ENCODE peak calls at places on chromosomes 1 and 21, in seven cellular contexts. C is adrenal gland, O is breast epithelium, X is uterus, W is tibial nerve, M is Peyer's patch, A is K562. Z is an unnamed sample.

GRCh38 chr21:15250384-15250783 is 185.6 kb upstream of the NRIP1 start:
- DNase-seq in C (no peak), O (no peak), X (no peak), W (no peak), M (no peak), A (no peak), Z (no peak)

GRCh38 chr1:18970762-18971161 is 14.3 kb upstream of the IFFO2 start:
- DNase-seq in C (no peak), O (no peak), X (no peak), W (no peak), M (no peak), A (no peak), Z (no peak)

GRCh38 chr1:94694234-94694915 is 125.8 kb upstream of the SLC44A3 start:
- DNase-seq in C (no peak), O (no peak), X (no peak), W (no peak), M (no peak), A (no peak), Z (no peak)

GRCh38 chr1:106879538-106879937 is 176.9 kb upstream of the PRMT6 start:
- DNase-seq in C (peak), O (peak), X (no peak), W (no peak), M (no peak), A (no peak), Z (no peak)

GRCh38 chr1:76942549-76942948 is 75.3 kb downstream of the ST6GALNAC5 start:
- DNase-seq in C (no peak), O (no peak), X (no peak), W (no peak), M (no peak), A (no peak), Z (no peak)

GRCh38 chr1:178942285-178943218 is 71.7 kb upstream of the ANGPTL1 start:
- DNase-seq in C (no peak), O (no peak), X (no peak), W (no peak), M (no peak), A (no peak), Z (no peak)

GRCh38 chr21:27693376-27693775 is 726.5 kb upstream of the ADAMTS5 start:
- DNase-seq in C (no peak), O (no peak), X (no peak), W (no peak), M (no peak), A (no peak), Z (no peak)

GRCh38 chr1:209899948-209900347 is 38.1 kb upstream of the SYT14 start:
- DNase-seq in C (peak), O (no peak), X (no peak), W (no peak), M (no peak), A (peak), Z (no peak)

GRCh38 chr21:44602474-44602871 is 2.1 kb downstream of the KRTAP10-7 start:
- DNase-seq in C (no peak), O (no peak), X (no peak), W (no peak), M (no peak), A (no peak), Z (no peak)

GRCh38 chr1:118366296-118366695 is 181.3 kb upstream of the SPAG17 start:
- DNase-seq in C (no peak), O (no peak), X (no peak), W (no peak), M (no peak), A (no peak), Z (no peak)

GRCh38 chr1:204733869-204734596 is 48.5 kb upstream of the LRRN2 start:
- DNase-seq in C (no peak), O (no peak), X (no peak), W (no peak), M (no peak), A (no peak), Z (no peak)

GRCh38 chr1:244896550-244896949 is 32.2 kb upstream of the HNRNPU start:
- DNase-seq in C (peak), O (no peak), X (no peak), W (no peak), M (no peak), A (no peak), Z (no peak)

GRCh38 chr1:219555031-219555667 is 57.8 kb downstream of the ZC3H11B start:
- DNase-seq in C (no peak), O (no peak), X (no peak), W (no peak), M (no peak), A (no peak), Z (no peak)

GRCh38 chr1:154624756-154625643 is 17.0 kb upstream of the ADAR start:
- DNase-seq in C (no peak), O (no peak), X (no peak), W (no peak), M (no peak), A (no peak), Z (no peak)

GRCh38 chr21:44414291-44415072 is 40.8 kb upstream of the LRRC3 start:
- DNase-seq in C (no peak), O (no peak), X (no peak), W (no peak), M (no peak), A (no peak), Z (no peak)

GRCh38 chr1:9659328-9659727 is 7.8 kb downstream of the PIK3CD start:
- DNase-seq in C (no peak), O (peak), X (peak), W (no peak), M (no peak), A (no peak), Z (no peak)

GRCh38 chr1:71610489-71610888 is 529.7 kb upstream of the ZRANB2 start:
- DNase-seq in C (no peak), O (no peak), X (no peak), W (no peak), M (no peak), A (no peak), Z (no peak)

GRCh38 chr1:87766737-87767136 is 438.1 kb downstream of the LMO4 start:
- DNase-seq in C (no peak), O (no peak), X (no peak), W (no peak), M (no peak), A (no peak), Z (no peak)

GRCh38 chr1:177069489-177069888 is 95.0 kb downstream of the ASTN1 start:
- DNase-seq in C (no peak), O (no peak), X (no peak), W (peak), M (no peak), A (no peak), Z (no peak)

GRCh38 chr1:115112496-115113375 is 23.4 kb upstream of the TSPAN2 start:
- DNase-seq in C (peak), O (no peak), X (peak), W (peak), M (peak), A (peak), Z (no peak)

GRCh38 chr1:30969903-30970302 is 61.3 kb upstream of the SDC3 start:
- DNase-seq in C (no peak), O (no peak), X (no peak), W (no peak), M (no peak), A (no peak), Z (no peak)

GRCh38 chr1:206716519-206717236 is 32.0 kb downstream of the MAPKAPK2 start:
- DNase-seq in C (no peak), O (no peak), X (no peak), W (no peak), M (no peak), A (no peak), Z (no peak)

GRCh38 chr1:10724948-10725852 is 71.2 kb downstream of the CASZ1 start:
- DNase-seq in C (no peak), O (peak), X (peak), W (no peak), M (no peak), A (no peak), Z (no peak)

GRCh38 chr1:221714227-221715116 is 27.4 kb downstream of the DUSP10 start:
- DNase-seq in C (no peak), O (no peak), X (no peak), W (no peak), M (no peak), A (no peak), Z (no peak)

GRCh38 chr1:243525085-243525487 is 269.2 kb downstream of the SDCCAG8 start:
- DNase-seq in C (no peak), O (no peak), X (no peak), W (no peak), M (no peak), A (no peak), Z (no peak)

GRCh38 chr1:36323636-36324321 is at the start of gene EVA1B:
- DNase-seq in C (peak), O (peak), X (peak), W (peak), M (peak), A (peak), Z (peak)

GRCh38 chr1:64478594-64479248 is 8.8 kb downstream of the CACHD1 start:
- DNase-seq in C (no peak), O (no peak), X (no peak), W (no peak), M (no peak), A (no peak), Z (no peak)

GRCh38 chr1:64474639-64475038 is 4.7 kb downstream of the CACHD1 start:
- DNase-seq in C (peak), O (peak), X (peak), W (no peak), M (peak), A (no peak), Z (peak)

GRCh38 chr1:64473367-64473766 is 3.4 kb downstream of the CACHD1 start:
- DNase-seq in C (no peak), O (no peak), X (no peak), W (no peak), M (no peak), A (no peak), Z (no peak)

GRCh38 chr1:64474133-64474532 is 4.2 kb downstream of the CACHD1 start:
- DNase-seq in C (no peak), O (no peak), X (no peak), W (no peak), M (no peak), A (no peak), Z (no peak)

GRCh38 chr1:64476251-64476952 is 6.5 kb downstream of the CACHD1 start:
- DNase-seq in C (peak), O (no peak), X (no peak), W (no peak), M (no peak), A (no peak), Z (no peak)
- TF ChIP-seq POLR2A in C (no peak), O (no peak), X (no peak), W (no peak), M (no peak), A (no peak), Z (no peak)

GRCh38 chr1:160651428-160652064 is 4.7 kb upstream of the SLAMF1 start:
- DNase-seq in C (no peak), O (no peak), X (no peak), W (no peak), M (no peak), A (no peak), Z (no peak)

GRCh38 chr1:160656737-160657476 is 10.1 kb upstream of the SLAMF1 start:
- DNase-seq in C (no peak), O (no peak), X (no peak), W (no peak), M (no peak), A (no peak), Z (no peak)

GRCh38 chr1:160657477-160657820 is 10.6 kb upstream of the SLAMF1 start:
- DNase-seq in C (no peak), O (no peak), X (no peak), W (no peak), M (no peak), A (no peak), Z (no peak)

GRCh38 chr1:160653620-160654016 is 6.8 kb upstream of the SLAMF1 start:
- DNase-seq in C (no peak), O (no peak), X (no peak), W (no peak), M (no peak), A (no peak), Z (no peak)

GRCh38 chr1:160652924-160653619 is 6.2 kb upstream of the SLAMF1 start:
- DNase-seq in C (no peak), O (no peak), X (no peak), W (no peak), M (no peak), A (no peak), Z (no peak)
- H3K27ac ChIP-seq in C (no peak), O (no peak), X (no peak), W (no peak), M (no peak), A (no peak), Z (no peak)

DNA sequence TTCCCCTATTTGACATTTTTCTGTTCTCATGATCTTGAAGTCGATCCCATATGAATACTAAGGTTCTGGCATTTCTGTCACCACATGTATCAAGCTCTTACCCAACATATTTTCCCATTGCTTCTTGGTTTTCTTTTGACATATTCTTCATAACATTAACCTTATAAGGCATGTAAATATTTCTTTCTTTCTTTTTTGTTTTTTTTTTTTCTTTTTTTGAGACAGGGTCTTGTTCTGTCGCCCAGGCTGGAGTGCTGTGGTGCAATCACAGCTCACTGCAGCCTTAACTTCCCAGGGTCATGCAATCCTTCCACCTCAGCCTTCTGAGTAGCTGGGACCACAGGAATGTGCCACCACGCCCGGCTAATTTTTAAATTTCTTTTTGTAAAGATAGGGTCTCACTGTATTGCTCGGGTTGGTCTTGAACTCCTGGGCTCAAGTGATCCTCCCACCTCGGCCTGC is 33.1 kb upstream of the ERRFI1 start:
- DNase-seq in C (no peak), O (no peak), X (no peak), W (no peak), M (no peak), A (no peak), Z (no peak)
- H3K4me3 ChIP-seq in C (no peak), O (no peak), X (no peak), W (no peak), M (no peak), A (no peak), Z (no peak)

GRCh38 chr1:227901906-227902640 is 45.7 kb downstream of the WNT9A start:
- DNase-seq in C (no peak), O (no peak), X (no peak), W (no peak), M (no peak), A (peak), Z (no peak)

GRCh38 chr1:227902641-227902990 is 45.1 kb downstream of the WNT9A start:
- DNase-seq in C (no peak), O (no peak), X (no peak), W (no peak), M (no peak), A (no peak), Z (no peak)

GRCh38 chr1:227903614-227904501 is 43.9 kb downstream of the WNT9A start:
- DNase-seq in C (no peak), O (no peak), X (no peak), W (no peak), M (no peak), A (no peak), Z (no peak)

GRCh38 chr1:227904541-227905335 is 43.0 kb downstream of the WNT9A start:
- DNase-seq in C (no peak), O (no peak), X (no peak), W (no peak), M (no peak), A (no peak), Z (no peak)

DNA sequence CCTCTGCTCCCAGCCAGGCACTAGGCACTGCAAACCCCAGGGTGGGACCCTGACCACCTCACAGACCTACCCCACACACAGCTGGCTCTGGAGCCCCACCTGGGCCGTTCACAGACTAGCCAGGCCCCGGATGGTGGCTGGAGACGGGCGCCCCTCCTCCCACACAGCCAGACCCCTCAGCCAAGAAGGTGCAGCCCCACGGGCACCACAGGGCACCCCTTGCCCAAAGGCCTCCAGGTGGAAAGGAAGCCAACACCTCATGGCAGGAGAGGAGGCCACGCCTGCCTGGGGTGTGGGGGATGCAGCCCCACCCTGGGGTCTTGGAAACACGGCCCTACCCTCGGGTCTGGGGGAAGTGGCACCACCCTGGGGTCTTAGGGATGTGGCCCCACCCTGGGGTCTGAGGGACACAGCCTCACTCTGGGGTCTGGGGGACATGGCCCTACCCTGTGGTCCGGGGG is 44.6 kb downstream of the WNT9A start:
- DNase-seq in C (no peak), O (no peak), X (no peak), W (no peak), M (no peak), A (no peak), Z (no peak)
- TF ChIP-seq POLR2A in C (no peak), O (no peak), X (no peak), W (no peak), M (no peak), A (no peak), Z (no peak)

DNA sequence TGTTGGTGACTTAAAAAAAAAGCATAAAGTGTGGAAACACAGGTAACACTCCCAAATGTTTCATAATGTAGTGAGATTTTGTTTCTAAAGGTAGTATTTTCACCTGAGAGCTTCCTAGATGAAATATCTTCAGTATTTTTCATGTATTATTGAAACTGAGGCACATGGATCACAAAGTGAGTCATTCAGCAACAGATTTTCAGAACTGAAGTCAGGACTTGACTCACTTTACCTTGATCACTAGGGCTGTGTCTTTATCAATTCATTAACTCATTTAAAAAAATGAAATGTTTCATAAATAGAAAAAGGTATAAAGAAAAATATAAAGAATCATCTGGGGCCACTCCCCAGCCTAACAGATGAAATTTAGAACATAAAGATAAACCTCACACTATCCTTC is 66.5 kb upstream of the RCC1 start:
- DNase-seq in C (no peak), O (no peak), X (no peak), W (no peak), M (no peak), A (no peak), Z (no peak)
- H3K27ac ChIP-seq in C (no peak), O (peak), X (no peak), W (peak), M (no peak), A (no peak), Z (no peak)

GRCh38 chr1:29959356-29959755 is 723.0 kb downstream of the PTPRU start:
- DNase-seq in C (no peak), O (no peak), X (no peak), W (no peak), M (no peak), A (no peak), Z (no peak)
- H3K4me3 ChIP-seq in C (no peak), O (no peak), X (no peak), W (no peak), M (no peak), A (no peak), Z (no peak)

GRCh38 chr1:161219078-161219892 is 4.1 kb downstream of the APOA2 start:
- DNase-seq in C (no peak), O (no peak), X (no peak), W (no peak), M (no peak), A (no peak), Z (no peak)
- TF ChIP-seq POLR2A in C (no peak), O (no peak), X (no peak), W (no peak), M (no peak), A (no peak), Z (no peak)

GRCh38 chr1:64734289-64734652 is 10.6 kb upstream of the RAVER2 start:
- DNase-seq in C (no peak), O (no peak), X (no peak), W (no peak), M (no peak), A (no peak), Z (no peak)
- H3K27ac ChIP-seq in C (no peak), O (no peak), X (no peak), W (no peak), M (no peak), A (no peak), Z (no peak)

DNA sequence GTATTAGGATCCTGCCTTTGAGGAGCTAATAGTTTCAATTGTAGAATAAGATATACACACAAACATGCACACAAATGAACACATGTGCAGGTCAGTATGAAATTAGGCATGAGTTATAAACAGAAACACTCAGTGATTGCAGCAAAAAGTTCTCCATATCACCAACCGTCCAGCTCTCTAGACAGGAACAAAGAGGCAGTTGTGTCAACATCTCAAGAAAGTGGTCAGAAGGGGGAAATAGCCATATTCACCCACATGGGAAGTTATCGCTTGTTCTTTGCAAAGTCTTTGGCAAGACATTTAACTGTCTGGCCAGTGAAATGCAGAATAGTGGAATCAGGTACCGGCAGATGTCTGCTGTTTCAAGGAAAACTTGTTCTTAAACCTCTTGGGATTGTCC is 29.4 kb upstream of the PIGC start:
- DNase-seq in C (no peak), O (no peak), X (no peak), W (no peak), M (no peak), A (no peak), Z (no peak)
- H3K4me3 ChIP-seq in C (no peak), O (no peak), X (no peak), W (no peak), M (no peak), A (no peak), Z (no peak)

Z was measured in ovary.